ENCODE peak calls at places on chromosomes 3 and 15, in six cellular contexts. P is neuronal stem cell; Q is AG08396; L is NCI-H2081; D is stimulated activated CD4-positive, alpha-beta T cell treated with anti-CD3 and anti-CD28 coated beads, Interleukin-1b, Interleukin-23, amount 100 ng/mL, for 48 hours; G is hippocampal formation. O is an unnamed sample.

GRCh38 chr15:90039996-90040395 is 38.9 kb downstream of the ZNF710 start:
- DNase-seq in P (no peak), L (no peak), Q (no peak), G (no peak), D (no peak), O (no peak)

GRCh38 chr3:57268416-57268815 is 24.1 kb downstream of the ASB14 start:
- DNase-seq in D (no peak), Q (no peak), G (no peak), P (no peak), L (no peak), O (no peak)

GRCh38 chr3:138774529-138775253 is 60.0 kb downstream of the PIK3CB start:
- DNase-seq in P (no peak), D (peak; percentile 41), L (peak; percentile 95), G (peak; percentile 52), Q (peak; percentile 84), O (no peak)

GRCh38 chr15:61748529-61748928 is 311.7 kb downstream of the VPS13C start:
- DNase-seq in P (no peak), G (no peak), Q (no peak), L (no peak), D (no peak), O (no peak)

GRCh38 chr3:62837145-62837787 is 38.0 kb downstream of the CADPS start:
- DNase-seq in G (no peak), L (no peak), D (no peak), P (no peak), Q (no peak), O (no peak)

GRCh38 chr3:123076496-123077418 is 9.9 kb downstream of the PDIA5 start:
- DNase-seq in L (peak; percentile 49), D (no peak), G (no peak), P (no peak), Q (no peak), O (no peak)

GRCh38 chr3:13148126-13148525 is 74.9 kb upstream of the IQSEC1 start:
- DNase-seq in Q (no peak), D (no peak), P (no peak), G (no peak), L (no peak), O (no peak)

GRCh38 chr3:188003188-188004171 is 150.5 kb upstream of the LPP start:
- DNase-seq in G (no peak), P (no peak), Q (no peak), D (no peak), L (peak; percentile 49), O (no peak)

GRCh38 chr3:175288616-175289015 is 429.5 kb downstream of the NAALADL2 start:
- DNase-seq in G (no peak), Q (no peak), D (no peak), L (no peak), P (no peak), O (no peak)

GRCh38 chr15:60777558-60777957 is 298.6 kb upstream of the ICE2 start:
- DNase-seq in G (no peak), L (no peak), P (no peak), D (no peak), Q (no peak), O (no peak)